ENCODE peak calls at places on chromosomes 5 and 9, in nine cellular contexts. S is mucosa of gallbladder, P is GDM1, U is H7, L is GM20000, F is iPS DF 19.7, J is hypothalamus, H is NCI-H1694, X is caudate nucleus. E is an unnamed sample.

GRCh38 chr5:180127682-180128670 is 56.4 kb upstream of the RNF130 start:
- DNase-seq in L (peak; percentile 15), H (no peak), U (peak; percentile 63), S (peak; percentile 8), P (no peak), F (no peak), X (no peak), J (no peak), E (no peak)

GRCh38 chr9:111974092-111974681 is 77.6 kb downstream of the UGCG start:
- DNase-seq in U (no peak), J (no peak), F (no peak), P (no peak), S (peak; percentile 40), H (no peak), L (no peak), X (no peak), E (no peak)

GRCh38 chr9:131776036-131776435 is 36.2 kb upstream of the RAPGEF1 start:
- DNase-seq in L (no peak), H (no peak), F (no peak), P (no peak), S (no peak), X (no peak), U (peak; percentile 22), J (no peak), E (no peak)

GRCh38 chr9:116693233-116693731 is 6.2 kb downstream of the TRIM32 start:
- DNase-seq in L (no peak), F (no peak), H (no peak), J (no peak), S (no peak), U (no peak), P (no peak), X (no peak), E (no peak)

GRCh38 chr5:134226441-134227192 is 744 bp upstream of the PPP2CA start:
- DNase-seq in J (no peak), U (no peak), S (no peak), F (no peak), X (no peak), P (no peak), H (no peak), L (peak; percentile 19), E (no peak)

GRCh38 chr9:708556-709432 is 132.7 kb upstream of the DMRT1 start:
- DNase-seq in J (no peak), S (no peak), P (no peak), H (no peak), X (no peak), F (no peak), L (no peak), U (no peak), E (no peak)

GRCh38 chr5:153974131-153974812 is 64.4 kb downstream of the FAM114A2 start:
- DNase-seq in U (peak; percentile 58), F (no peak), S (no peak), L (peak; percentile 59), X (no peak), P (peak; percentile 9), H (peak; percentile 64), J (no peak), E (peak; percentile 18)

GRCh38 chr5:1163366-1163765 is 38.0 kb upstream of the SLC6A19 start:
- DNase-seq in F (no peak), S (no peak), U (no peak), L (no peak), H (no peak), J (no peak), X (no peak), P (no peak), E (no peak)

GRCh38 chr9:14373319-14373632 is 59.3 kb upstream of the NFIB start:
- DNase-seq in U (no peak), H (no peak), S (no peak), P (no peak), X (no peak), J (no peak), F (no peak), L (no peak), E (no peak)

GRCh38 chr5:95631265-95631957 is 11.5 kb downstream of the GPR150 start:
- DNase-seq in H (no peak), S (no peak), L (no peak), J (no peak), P (no peak), X (no peak), F (no peak), U (no peak), E (no peak)

GRCh38 chr5:177256296-177256695 is 47.2 kb downstream of the RAB24 start:
- DNase-seq in X (no peak), U (no peak), S (no peak), F (no peak), L (no peak), P (no peak), J (no peak), H (no peak), E (no peak)

GRCh38 chr5:61678966-61679365 is 346.9 kb downstream of the ZSWIM6 start:
- DNase-seq in X (no peak), H (no peak), F (no peak), J (no peak), P (no peak), U (peak; percentile 71), S (no peak), L (no peak), E (no peak)

GRCh38 chr9:13033959-13034695 is 245.4 kb downstream of the MPDZ start:
- DNase-seq in H (peak; percentile 64), L (peak; percentile 70), J (peak; percentile 27), S (peak; percentile 60), X (peak; percentile 45), U (peak; percentile 85), P (peak; percentile 32), F (peak; percentile 47), E (peak; percentile 24)

GRCh38 chr5:57420821-57421220 is 61.8 kb downstream of the ACTBL2 start:
- DNase-seq in U (no peak), H (no peak), J (no peak), F (no peak), L (no peak), S (no peak), P (no peak), X (no peak), E (no peak)

GRCh38 chr5:131994533-131995226 is 16.8 kb downstream of the ACSL6 start:
- DNase-seq in F (no peak), H (no peak), L (no peak), X (no peak), U (peak; percentile 64), S (no peak), J (no peak), P (no peak), E (no peak)

GRCh38 chr9:99167120-99167519 is 54.6 kb downstream of the ALG2 start:
- DNase-seq in X (no peak), S (no peak), J (no peak), F (no peak), P (no peak), H (no peak), L (no peak), U (no peak), E (no peak)

GRCh38 chr5:115333164-115333563 is 36.7 kb upstream of the CCDC112 start:
- DNase-seq in J (no peak), F (no peak), L (no peak), P (no peak), S (no peak), X (no peak), H (no peak), U (no peak), E (no peak)

GRCh38 chr9:14766299-14766698 is 43.8 kb upstream of the CER1 start:
- DNase-seq in H (no peak), U (no peak), S (no peak), F (no peak), X (no peak), L (no peak), J (no peak), P (no peak), E (no peak)

GRCh38 chr5:19950897-19951296 is 37.1 kb downstream of the CDH18 start:
- DNase-seq in X (no peak), U (no peak), P (no peak), L (no peak), H (no peak), J (no peak), F (no peak), S (no peak), E (no peak)

GRCh38 chr5:173704615-173705511 is 88.4 kb upstream of the BOD1 start:
- DNase-seq in P (no peak), X (no peak), U (no peak), J (no peak), L (no peak), S (no peak), H (no peak), F (no peak), E (no peak)

GRCh38 chr5:55187370-55187769 is 14.4 kb upstream of the CDC20B start:
- DNase-seq in S (no peak), F (no peak), H (peak; percentile 67), L (no peak), U (peak; percentile 36), J (no peak), X (no peak), P (no peak), E (no peak)

GRCh38 chr5:1009359-1010180 is 968 bp downstream of the NKD2 start:
- DNase-seq in J (no peak), L (no peak), S (no peak), F (no peak), U (peak; percentile 84), P (no peak), H (no peak), X (no peak), E (no peak)

GRCh38 chr5:142902188-142902965 is 132.2 kb downstream of the ARHGAP26 start:
- DNase-seq in J (no peak), H (no peak), U (no peak), S (no peak), X (no peak), P (no peak), L (no peak), F (no peak), E (no peak)

GRCh38 chr9:93329632-93330286 is 121.7 kb upstream of the FAM120A start:
- DNase-seq in S (no peak), X (no peak), L (no peak), J (no peak), H (no peak), P (no peak), F (no peak), U (no peak), E (no peak)

GRCh38 chr5:34833991-34834793 is 4.8 kb upstream of the TTC23L start:
- DNase-seq in F (peak; percentile 20), H (no peak), L (no peak), X (no peak), J (no peak), S (no peak), P (no peak), U (peak; percentile 12), E (no peak)

GRCh38 chr9:107016383-107016782 is 153.4 kb downstream of the ZNF462 start:
- DNase-seq in H (no peak), F (no peak), U (no peak), L (no peak), J (no peak), P (no peak), X (no peak), S (peak; percentile 13), E (no peak)

GRCh38 chr5:109825450-109825849 is 135.7 kb downstream of the MAN2A1 start:
- DNase-seq in U (no peak), H (no peak), P (no peak), X (no peak), S (no peak), J (no peak), L (no peak), F (no peak), E (peak; percentile 48)

GRCh38 chr9:132074736-132075135 is 4.9 kb downstream of the MED27 start:
- DNase-seq in L (no peak), P (no peak), U (no peak), S (no peak), J (no peak), H (no peak), X (no peak), F (no peak), E (no peak)

GRCh38 chr9:133657120-133657661 is 21.0 kb downstream of the DBH start:
- DNase-seq in F (no peak), H (peak; percentile 68), U (no peak), S (no peak), J (no peak), L (no peak), X (no peak), P (no peak), E (no peak)

GRCh38 chr5:178288373-178289368 is 56.1 kb upstream of the PHYKPL start:
- DNase-seq in X (no peak), S (no peak), J (no peak), L (no peak), F (no peak), U (no peak), H (peak; percentile 46), P (no peak), E (no peak)

E was measured in Panc1.